ENCODE peak calls at places on chromosomes 4 and X, in nine cellular contexts. U, T, Q, I, R, Z, O, L and S are unnamed samples. For H3K27me3, the result is how much of the 10 kb centered on the place peaks cover.

GRCh38 chrX:125340508-125340907 is 20.8 kb downstream of the TEX13C start:
- DNase-seq in Q (no peak), O (no peak), T (no peak), U (no peak), R (no peak), I (no peak), Z (no peak), L (no peak), S (no peak)

GRCh38 chrX:10507181-10507580 is 113.2 kb downstream of the MID1 start:
- DNase-seq in Z (no peak), U (no peak), I (no peak), L (no peak), O (no peak), Q (no peak), R (no peak), T (no peak), S (no peak)

GRCh38 chr4:61783050-61783449 is 582.9 kb downstream of the ADGRL3 start:
- DNase-seq in I (no peak), L (no peak), O (no peak), Z (no peak), U (no peak), R (no peak), Q (no peak), T (no peak), S (no peak)

GRCh38 chr4:161486454-161486853 is 677.3 kb downstream of the FSTL5 start:
- DNase-seq in R (no peak), Q (no peak), I (no peak), Z (no peak), T (no peak), L (no peak), O (no peak), U (no peak), S (no peak)

GRCh38 chr4:148052448-148052847 is 320.6 kb downstream of the ARHGAP10 start:
- DNase-seq in Z (peak), L (no peak), U (no peak), R (no peak), O (no peak), Q (no peak), T (no peak), I (no peak), S (no peak)

GRCh38 chr4:99180367-99181169 is 36.5 kb upstream of the ADH4 start:
- DNase-seq in O (no peak), U (no peak), Q (peak), R (no peak), Z (no peak), I (no peak), T (no peak), L (peak), S (peak)

GRCh38 chrX:3262906-3263305 is 83.5 kb downstream of the MXRA5 start:
- DNase-seq in U (no peak), Z (no peak), I (no peak), T (no peak), L (peak), O (no peak), R (no peak), Q (peak), S (peak)

GRCh38 chr4:56757270-56757746 is 64.2 kb downstream of the SPINK2 start:
- DNase-seq in R (no peak), Z (peak), U (no peak), L (no peak), Q (peak), T (no peak), I (peak), O (no peak), S (peak)

GRCh38 chrX:139691843-139692505 is 16.0 kb downstream of the MCF2 start:
- DNase-seq in T (no peak), L (no peak), I (peak), Z (peak), R (no peak), O (no peak), U (no peak), Q (peak), S (no peak)

GRCh38 chr4:65968873-65969272 is 298.6 kb upstream of the EPHA5 start:
- DNase-seq in T (no peak), O (no peak), I (no peak), Z (no peak), Q (no peak), U (no peak), R (no peak), L (no peak), S (no peak)

GRCh38 chr4:41189669-41190068 is 24.7 kb downstream of the APBB2 start:
- DNase-seq in I (no peak), U (no peak), Q (no peak), R (no peak), T (no peak), L (no peak), Z (no peak), O (no peak), S (no peak)

GRCh38 chr4:140078366-140078765 is 75.6 kb downstream of the MAML3 start:
- DNase-seq in T (no peak), R (peak), O (no peak), I (no peak), Q (peak), L (no peak), Z (peak), U (no peak), S (no peak)

GRCh38 chr4:152486414-152487389 is 49.2 kb downstream of the FBXW7 start:
- DNase-seq in R (no peak), U (no peak), O (no peak), L (no peak), T (no peak), I (no peak), Q (no peak), Z (no peak), S (no peak)

GRCh38 chr4:81069706-81070331 is 39.3 kb downstream of the BMP3 start:
- DNase-seq in R (no peak), Q (peak), O (peak), Z (peak), L (peak), T (no peak), I (no peak), U (peak), S (peak)

GRCh38 chr4:3124070-3124767 is 49.7 kb downstream of the HTT start:
- DNase-seq in T (no peak), R (no peak), L (no peak), U (no peak), O (no peak), Z (no peak), I (no peak), Q (no peak), S (no peak)

GRCh38 chr4:143558823-143559756 is 45.6 kb downstream of the SMARCA5 start:
- DNase-seq in O (no peak), Z (peak), U (peak), I (peak), Q (peak), T (no peak), R (peak), L (no peak), S (peak)

GRCh38 chr4:26861434-26862186 is 969 bp downstream of the STIM2 start:
- DNase-seq in U (peak), I (peak), T (peak), Z (peak), O (peak), R (peak), Q (peak), L (no peak), S (peak)

GRCh38 chrX:16807548-16807947 is 21.3 kb downstream of the TXLNG start:
- DNase-seq in O (no peak), L (no peak), U (no peak), I (no peak), T (no peak), R (no peak), Q (peak), Z (peak), S (no peak)

GRCh38 chrX:20857746-20858145 is 516.5 kb upstream of the CNKSR2 start:
- DNase-seq in Z (peak), O (no peak), L (no peak), I (no peak), U (no peak), Q (peak), T (no peak), R (no peak), S (peak)

GRCh38 chrX:37993857-37994619 is 12.3 kb upstream of the SYTL5 start:
- DNase-seq in L (no peak), T (no peak), O (no peak), Q (no peak), I (no peak), R (no peak), Z (peak), U (no peak), S (peak)

GRCh38 chr4:27088491-27088890 is 227.8 kb downstream of the STIM2 start:
- DNase-seq in L (no peak), T (no peak), R (no peak), O (no peak), U (no peak), Z (peak), Q (no peak), I (no peak), S (no peak)

GRCh38 chrX:149762696-149763614 is 10.9 kb upstream of the HSFX1 start:
- DNase-seq in I (peak), L (no peak), O (peak), R (no peak), U (no peak), Q (no peak), Z (no peak), T (no peak), S (no peak)

GRCh38 chr4:32672369-32672768 is 1952.2 kb downstream of the PCDH7 start:
- DNase-seq in L (no peak), Q (no peak), U (no peak), T (no peak), O (no peak), Z (no peak), I (no peak), R (no peak), S (no peak)

GRCh38 chr4:154757713-154758112 is 13.9 kb downstream of the LRAT start:
- DNase-seq in U (no peak), I (no peak), O (no peak), Q (no peak), R (no peak), T (no peak), L (no peak), Z (no peak), S (no peak)

GRCh38 chr4:154760895-154761294 is 17.1 kb downstream of the LRAT start:
- DNase-seq in R (no peak), L (no peak), Z (no peak), U (no peak), T (no peak), Q (no peak), I (no peak), O (no peak), S (no peak)
- H3K27ac ChIP-seq in R (no peak), L (no peak), Z (no peak), U (no peak), T (no peak), Q (no peak), I (no peak), O (no peak), S (no peak)

GRCh38 chr4:2062808-2063524 is 3.8 kb downstream of the NAT8L start:
- DNase-seq in Z (no peak), U (no peak), O (no peak), T (no peak), Q (no peak), R (peak), L (no peak), I (peak), S (no peak)

GRCh38 chr4:2060578-2061207 is 1.6 kb downstream of the NAT8L start:
- DNase-seq in O (no peak), Z (peak), I (peak), Q (peak), L (no peak), T (no peak), R (no peak), U (no peak), S (peak)

GRCh38 chr4:2063557-2064275 is 4.6 kb downstream of the NAT8L start:
- DNase-seq in T (no peak), O (no peak), I (peak), U (no peak), L (no peak), Q (no peak), Z (no peak), R (peak), S (no peak)

GRCh38 chr4:2061208-2062131 is 2.3 kb downstream of the NAT8L start:
- DNase-seq in Z (no peak), R (peak), O (no peak), Q (no peak), U (no peak), T (no peak), L (no peak), I (no peak), S (no peak)

GRCh38 chr4:2062168-2062807 is 3.2 kb downstream of the NAT8L start:
- DNase-seq in T (no peak), Q (no peak), Z (no peak), U (no peak), L (no peak), I (no peak), R (no peak), O (no peak), S (no peak)
- H3K27me3 ChIP-seq in T (under half), Q (under half), Z (under half), U (under half), L (under half), I (under half), R (under half), O (under half), S (half or more)

GRCh38 chr4:165382640-165383039 is 3.8 kb downstream of the CPE start:
- DNase-seq in Q (no peak), I (no peak), R (no peak), L (no peak), T (no peak), Z (no peak), O (no peak), U (no peak), S (no peak)
- H3K27ac ChIP-seq in Q (no peak), I (no peak), R (no peak), L (no peak), T (peak), Z (no peak), O (no peak), U (no peak), S (no peak)

DNA sequence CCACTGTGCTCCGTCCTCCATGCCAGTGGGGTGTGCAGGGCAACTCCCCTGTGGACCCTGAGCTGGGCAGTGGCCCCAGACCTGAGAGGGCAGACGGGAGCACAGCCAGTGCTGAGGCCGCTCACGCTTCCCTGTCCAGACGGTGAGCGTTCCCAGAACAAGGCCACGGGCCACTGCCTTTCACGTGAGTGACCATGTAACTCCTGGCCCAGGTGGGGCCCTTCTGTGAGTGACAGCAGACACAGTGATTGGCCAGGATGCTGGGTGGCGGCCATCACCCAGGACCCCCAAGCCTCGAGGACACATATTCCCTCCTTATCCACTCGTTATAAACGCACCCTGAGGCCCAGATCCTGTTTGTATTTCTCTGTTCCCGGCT is 10.5 kb downstream of the NSG1 start:
- DNase-seq in R (no peak), T (no peak), Z (no peak), O (no peak), L (no peak), Q (no peak), U (no peak), I (peak), S (no peak)
- H3K27me3 ChIP-seq in R (under half), T (under half), Z (under half), O (under half), L (under half), Q (half or more), U (under half), I (under half), S (under half)